ENCODE peak calls at places on chromosomes 7 and 10, in four cellular contexts. Z, L, H and T are unnamed samples.

GRCh38 chr10:60798031-60798430 is 19.8 kb downstream of the CDK1 start:
- DNase-seq in Z (no peak), L (no peak), H (no peak), T (no peak)

GRCh38 chr10:118471863-118472262 is 123.6 kb downstream of the PRLHR start:
- DNase-seq in Z (no peak), L (no peak), H (no peak), T (no peak)

GRCh38 chr7:39741942-39742623 is 118.7 kb downstream of the RALA start:
- DNase-seq in Z (peak; percentile 37), L (no peak), H (peak; percentile 38), T (peak; percentile 82)

GRCh38 chr7:82044497-82045080 is 274.7 kb upstream of the HGF start:
- DNase-seq in Z (peak; percentile 16), L (no peak), H (no peak), T (no peak)

GRCh38 chr10:91598211-91598981 is 34.5 kb downstream of the PPP1R3C start:
- DNase-seq in Z (no peak), L (no peak), H (peak; percentile 84), T (no peak)

GRCh38 chr10:6721480-6721879 is 141.4 kb upstream of the PRKCQ start:
- DNase-seq in Z (peak; percentile 31), L (peak; percentile 58), H (peak; percentile 69), T (no peak)

GRCh38 chr10:1120146-1120695 is 64.0 kb downstream of the WDR37 start:
- DNase-seq in Z (no peak), L (no peak), H (no peak), T (no peak)

GRCh38 chr7:20241491-20242261 is 24.5 kb upstream of the MACC1 start:
- DNase-seq in Z (no peak), L (no peak), H (no peak), T (no peak)

GRCh38 chr10:110613341-110613995 is 30.7 kb upstream of the RBM20 start:
- DNase-seq in Z (no peak), L (no peak), H (no peak), T (no peak)

GRCh38 chr10:80542053-80542452 is 4.4 kb downstream of the SH2D4B start:
- DNase-seq in Z (no peak), L (no peak), H (no peak), T (no peak)

GRCh38 chr10:7475046-7475860 is 64.4 kb upstream of the SFMBT2 start:
- DNase-seq in Z (peak; percentile 38), L (peak; percentile 63), H (no peak), T (no peak)

GRCh38 chr10:62814901-62815372 is 1.2 kb downstream of the EGR2 start:
- DNase-seq in Z (peak; percentile 51), L (no peak), H (no peak), T (peak; percentile 67)

GRCh38 chr7:26912351-26912750 is 48.0 kb upstream of the SKAP2 start:
- DNase-seq in Z (no peak), L (no peak), H (no peak), T (no peak)

GRCh38 chr7:923108-924041 is 31.1 kb downstream of the ADAP1 start:
- DNase-seq in Z (no peak), L (peak; percentile 78), H (no peak), T (peak; percentile 76)

GRCh38 chr10:89210794-89211425 is 3.8 kb upstream of the CH25H start:
- DNase-seq in Z (no peak), L (no peak), H (no peak), T (no peak)

GRCh38 chr7:47211467-47212121 is 370.3 kb downstream of the TNS3 start:
- DNase-seq in Z (no peak), L (no peak), H (no peak), T (no peak)

GRCh38 chr10:11108356-11108755 is 90.7 kb downstream of the CELF2 start:
- DNase-seq in Z (peak; percentile 22), L (no peak), H (no peak), T (no peak)

GRCh38 chr10:22002531-22003110 is 909 bp downstream of the DNAJC1 start:
- DNase-seq in Z (no peak), L (no peak), H (no peak), T (no peak)

GRCh38 chr7:28573751-28574295 is 161.5 kb downstream of the CREB5 start:
- DNase-seq in Z (peak; percentile 61), L (no peak), H (no peak), T (no peak)

GRCh38 chr10:116312091-116312490 is 12.2 kb upstream of the CCDC172 start:
- DNase-seq in Z (no peak), L (no peak), H (no peak), T (no peak)

GRCh38 chr10:22369433-22370072 is 24.3 kb downstream of the SPAG6 start:
- DNase-seq in Z (no peak), L (no peak), H (no peak), T (no peak)

GRCh38 chr10:130743751-130744191 is 567.8 kb downstream of the TCERG1L start:
- DNase-seq in Z (no peak), L (peak; percentile 45), H (no peak), T (peak; percentile 58)

GRCh38 chr7:44103566-44103940 is 592 bp upstream of the AEBP1 start:
- DNase-seq in Z (no peak), L (no peak), H (no peak), T (no peak)

GRCh38 chr10:78802866-78803265 is 265.9 kb upstream of the ZMIZ1 start:
- DNase-seq in Z (peak; percentile 58), L (peak; percentile 82), H (no peak), T (no peak)

GRCh38 chr10:63521389-63522128 is at the start of gene REEP3:
- DNase-seq in Z (peak; percentile 90), L (peak; percentile 86), H (peak; percentile 56), T (peak; percentile 88)

GRCh38 chr10:72337039-72337629 is 17.6 kb downstream of the DNAJB12 start:
- DNase-seq in Z (peak; percentile 84), L (peak; percentile 93), H (peak; percentile 49), T (peak; percentile 88)

GRCh38 chr10:79409038-79410035 is 36.1 kb downstream of the ZCCHC24 start:
- DNase-seq in Z (no peak), L (peak; percentile 53), H (no peak), T (no peak)

GRCh38 chr7:19116121-19117080 is 1.0 kb downstream of the TWIST1 start:
- DNase-seq in Z (peak; percentile 72), L (no peak), H (peak; percentile 33), T (peak; percentile 64)

GRCh38 chr7:94050046-94050445 is 45.9 kb upstream of the BET1 start:
- DNase-seq in Z (no peak), L (no peak), H (no peak), T (no peak)

GRCh38 chr10:53664620-53665019 is 892.0 kb upstream of the MBL2 start:
- DNase-seq in Z (no peak), L (no peak), H (no peak), T (peak; percentile 52)

GRCh38 chr7:140677496-140677895 is 4.8 kb downstream of the ADCK2 start:
- DNase-seq in Z (no peak), L (no peak), H (no peak), T (peak; percentile 3)

DNA sequence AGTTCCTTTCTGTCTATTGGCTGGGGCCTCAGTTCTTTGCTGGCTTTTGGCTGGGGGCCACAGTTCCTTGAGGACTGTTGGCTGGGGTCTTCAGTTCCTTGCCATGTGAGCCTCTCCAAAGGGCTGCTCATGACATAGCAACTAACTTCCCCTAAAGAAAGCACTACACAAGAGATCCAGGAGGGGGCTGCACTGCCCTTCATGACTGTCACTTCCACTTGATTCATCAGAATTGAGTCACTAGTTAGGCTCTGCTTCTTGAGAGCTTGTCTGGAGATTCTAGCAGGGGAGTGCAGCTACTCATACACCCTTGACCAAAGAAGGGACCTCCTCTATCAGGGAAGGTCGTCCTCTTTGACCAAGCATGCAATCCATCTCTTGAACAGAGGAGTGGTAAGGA is 38.0 kb upstream of the MKX start:
- DNase-seq in Z (no peak), L (no peak), H (peak; percentile 3), T (no peak)
- TF ChIP-seq CTCF in Z (peak; percentile 21), L (peak; percentile 11), H (no peak), T (peak; percentile 27)

DNA sequence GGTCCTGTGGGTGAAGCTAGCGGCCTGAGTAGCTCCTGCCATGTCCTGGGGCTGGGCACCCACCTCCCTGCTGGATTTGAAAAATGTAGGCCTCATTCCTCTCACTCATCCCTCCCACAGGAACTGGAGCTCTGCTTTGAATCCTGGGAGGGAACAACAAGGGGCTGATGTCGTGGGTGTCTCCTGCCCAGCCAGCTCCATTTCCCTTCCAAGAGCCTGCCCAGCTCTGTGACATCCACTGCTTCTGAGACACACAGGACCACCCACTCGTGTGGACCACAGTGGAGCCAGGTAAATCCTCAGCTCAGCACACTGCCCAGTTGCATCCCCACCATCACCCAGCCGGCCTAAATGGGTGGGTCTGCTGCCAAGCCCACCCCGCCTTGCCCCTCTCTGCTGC is 579.2 kb downstream of the GRID1 start:
- DNase-seq in Z (no peak), L (no peak), H (no peak), T (no peak)
- H3K4me3 ChIP-seq in Z (no peak overlapping the region), L (no peak overlapping the region), H (no peak overlapping the region), T (no peak overlapping the region)

GRCh38 chr10:112139176-112139575 is 44.4 kb downstream of the GPAM start:
- DNase-seq in Z (no peak), L (no peak), H (no peak), T (no peak)

GRCh38 chr10:112143420-112143819 is 40.1 kb downstream of the GPAM start:
- DNase-seq in Z (no peak), L (no peak), H (no peak), T (no peak)

GRCh38 chr10:112137381-112137987 is 46.1 kb downstream of the GPAM start:
- DNase-seq in Z (peak; percentile 80), L (peak; percentile 79), H (peak; percentile 87), T (peak; percentile 81)

GRCh38 chr10:112141297-112141696 is 42.3 kb downstream of the GPAM start:
- DNase-seq in Z (no peak), L (no peak), H (no peak), T (no peak)

DNA sequence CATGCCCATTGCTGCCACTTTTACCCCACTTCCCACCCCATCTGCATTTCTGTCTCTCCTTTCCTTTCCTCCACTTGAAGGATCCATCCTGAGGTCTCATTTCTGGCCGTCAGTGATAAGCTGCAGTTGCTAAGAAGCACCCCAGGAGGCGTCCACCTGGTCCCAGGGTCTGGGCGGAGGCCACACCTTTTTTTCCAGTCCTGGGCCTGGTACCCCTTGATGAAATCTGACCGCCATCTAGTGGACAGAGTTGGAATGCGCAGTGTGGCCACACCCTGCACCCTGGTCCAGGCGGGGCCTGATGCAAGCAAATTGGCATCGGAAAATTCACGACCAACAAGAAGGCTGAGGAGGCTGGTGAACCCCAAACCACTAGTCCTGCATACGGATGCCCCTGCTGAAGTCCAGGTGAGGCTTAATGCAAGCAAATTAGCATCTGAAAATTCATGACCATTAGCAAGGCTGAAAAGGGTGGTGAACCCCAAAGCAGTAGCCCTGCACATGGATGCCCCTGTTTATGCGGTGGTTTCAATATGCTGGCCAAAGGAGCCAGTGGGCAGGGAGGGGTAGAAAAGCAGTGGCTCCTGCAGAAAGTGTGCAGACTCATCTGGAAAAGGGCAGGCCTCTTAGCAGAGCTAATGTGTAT is 43.3 kb downstream of the GPAM start:
- DNase-seq in Z (peak; percentile 79), L (peak; percentile 61), H (peak; percentile 91), T (peak; percentile 74)
- TF ChIP-seq CTCF in Z (peak; percentile 84), L (peak; percentile 70), H (peak; percentile 80), T (peak; percentile 78)

GRCh38 chr10:128047991-128048826 is 78.0 kb downstream of the MKI67 start:
- DNase-seq in Z (no peak), L (no peak), H (no peak), T (no peak)

GRCh38 chr10:128047337-128047736 is 78.9 kb downstream of the MKI67 start:
- DNase-seq in Z (no peak), L (peak; percentile 80), H (no peak), T (peak; percentile 93)

GRCh38 chr10:128046156-128046933 is 79.9 kb downstream of the MKI67 start:
- DNase-seq in Z (no peak), L (no peak), H (no peak), T (peak; percentile 64)

GRCh38 chr10:128045833-128046120 is 80.4 kb downstream of the MKI67 start:
- DNase-seq in Z (no peak), L (no peak), H (no peak), T (no peak)

GRCh38 chr10:128046934-128047251 is 79.3 kb downstream of the MKI67 start:
- DNase-seq in Z (no peak), L (no peak), H (no peak), T (no peak)
- H3K4me3 ChIP-seq in Z (no peak overlapping the region), L (no peak overlapping the region), H (no peak overlapping the region), T (peak overlapping the region; percentile 52)